ENCODE peak calls at places on chromosome 20, in eight cellular contexts. One of them, this sample, is unnamed.

GRCh38 chr20:23362392-23363256 is 642 bp downstream of the GZF1 start:
- DNase-seq in hepatocyte: peak
- DNase-seq in cardiac muscle cell: peak
- DNase-seq in AG09319: no peak
- DNase-seq in dorsolateral prefrontal cortex: no peak
- DNase-seq in left lung: peak
- DNase-seq in neural crest cell: no peak
- DNase-seq in AG10803: peak
- DNase-seq in this sample: no peak

GRCh38 chr20:55478739-55479450 is 526.4 kb downstream of the CBLN4 start:
- DNase-seq in neural crest cell: no peak
- DNase-seq in hepatocyte: peak
- DNase-seq in dorsolateral prefrontal cortex: no peak
- DNase-seq in cardiac muscle cell: no peak
- DNase-seq in left lung: no peak
- DNase-seq in AG09319: no peak
- DNase-seq in AG10803: no peak
- DNase-seq in this sample: no peak

GRCh38 chr20:51534764-51535386 is 7.6 kb downstream of the NFATC2 start:
- DNase-seq in AG09319: no peak
- DNase-seq in cardiac muscle cell: no peak
- DNase-seq in hepatocyte: no peak
- DNase-seq in dorsolateral prefrontal cortex: no peak
- DNase-seq in AG10803: no peak
- DNase-seq in neural crest cell: no peak
- DNase-seq in left lung: no peak
- DNase-seq in this sample: no peak

GRCh38 chr20:57389695-57390603 is 1.2 kb upstream of the RBM38 start:
- DNase-seq in left lung: peak
- DNase-seq in cardiac muscle cell: no peak
- DNase-seq in hepatocyte: no peak
- DNase-seq in AG10803: no peak
- DNase-seq in dorsolateral prefrontal cortex: no peak
- DNase-seq in AG09319: no peak
- DNase-seq in neural crest cell: no peak
- DNase-seq in this sample: no peak

GRCh38 chr20:60206259-60206658 is 248.0 kb downstream of the CDH26 start:
- DNase-seq in neural crest cell: peak
- DNase-seq in AG09319: no peak
- DNase-seq in AG10803: peak
- DNase-seq in hepatocyte: peak
- DNase-seq in dorsolateral prefrontal cortex: no peak
- DNase-seq in cardiac muscle cell: peak
- DNase-seq in left lung: no peak
- DNase-seq in this sample: peak

GRCh38 chr20:44618318-44618731 is 33.2 kb downstream of the ADA start:
- DNase-seq in AG10803: no peak
- DNase-seq in cardiac muscle cell: no peak
- DNase-seq in AG09319: no peak
- DNase-seq in hepatocyte: no peak
- DNase-seq in dorsolateral prefrontal cortex: no peak
- DNase-seq in left lung: no peak
- DNase-seq in neural crest cell: no peak
- DNase-seq in this sample: peak

GRCh38 chr20:21104466-21104761 is 1.7 kb downstream of the LINC00237 start:
- DNase-seq in neural crest cell: no peak
- DNase-seq in cardiac muscle cell: no peak
- DNase-seq in left lung: no peak
- DNase-seq in AG09319: no peak
- DNase-seq in dorsolateral prefrontal cortex: no peak
- DNase-seq in AG10803: no peak
- DNase-seq in hepatocyte: no peak
- DNase-seq in this sample: no peak

GRCh38 chr20:22583773-22584629 is at the start of gene FOXA2:
- DNase-seq in hepatocyte: peak
- DNase-seq in AG10803: no peak
- DNase-seq in neural crest cell: no peak
- DNase-seq in cardiac muscle cell: no peak
- DNase-seq in AG09319: no peak
- DNase-seq in dorsolateral prefrontal cortex: no peak
- DNase-seq in left lung: peak
- DNase-seq in this sample: peak

GRCh38 chr20:24634855-24635254 is 165.4 kb downstream of the SYNDIG1 start:
- DNase-seq in dorsolateral prefrontal cortex: peak
- DNase-seq in left lung: no peak
- DNase-seq in AG09319: peak
- DNase-seq in neural crest cell: no peak
- DNase-seq in hepatocyte: peak
- DNase-seq in AG10803: peak
- DNase-seq in cardiac muscle cell: peak
- DNase-seq in this sample: no peak

GRCh38 chr20:57659131-57659788 is 39.0 kb upstream of the ZBP1 start:
- DNase-seq in AG09319: no peak
- DNase-seq in neural crest cell: no peak
- DNase-seq in hepatocyte: no peak
- DNase-seq in cardiac muscle cell: no peak
- DNase-seq in AG10803: no peak
- DNase-seq in left lung: peak
- DNase-seq in dorsolateral prefrontal cortex: peak
- DNase-seq in this sample: peak

GRCh38 chr20:13017883-13018535 is 9.2 kb downstream of the SPTLC3 start:
- DNase-seq in AG09319: no peak
- DNase-seq in hepatocyte: no peak
- DNase-seq in neural crest cell: no peak
- DNase-seq in AG10803: no peak
- DNase-seq in left lung: no peak
- DNase-seq in dorsolateral prefrontal cortex: no peak
- DNase-seq in cardiac muscle cell: no peak
- DNase-seq in this sample: no peak

GRCh38 chr20:47535994-47536393 is 34.3 kb downstream of the NCOA3 start:
- DNase-seq in neural crest cell: no peak
- DNase-seq in dorsolateral prefrontal cortex: no peak
- DNase-seq in left lung: no peak
- DNase-seq in AG10803: no peak
- DNase-seq in AG09319: no peak
- DNase-seq in hepatocyte: no peak
- DNase-seq in cardiac muscle cell: no peak
- DNase-seq in this sample: no peak

GRCh38 chr20:23302386-23302785 is 48.2 kb upstream of the NXT1 start:
- DNase-seq in cardiac muscle cell: no peak
- DNase-seq in AG09319: no peak
- DNase-seq in neural crest cell: no peak
- DNase-seq in hepatocyte: no peak
- DNase-seq in AG10803: no peak
- DNase-seq in dorsolateral prefrontal cortex: no peak
- DNase-seq in left lung: no peak
- DNase-seq in this sample: no peak

GRCh38 chr20:58597021-58597940 is 53.8 kb upstream of the STX16 start:
- DNase-seq in neural crest cell: no peak
- DNase-seq in AG09319: no peak
- DNase-seq in hepatocyte: peak
- DNase-seq in AG10803: peak
- DNase-seq in cardiac muscle cell: no peak
- DNase-seq in left lung: no peak
- DNase-seq in dorsolateral prefrontal cortex: no peak
- DNase-seq in this sample: no peak

GRCh38 chr20:47392015-47392720 is 35.7 kb upstream of the ZMYND8 start:
- DNase-seq in cardiac muscle cell: peak
- DNase-seq in AG10803: peak
- DNase-seq in AG09319: peak
- DNase-seq in hepatocyte: no peak
- DNase-seq in neural crest cell: no peak
- DNase-seq in left lung: peak
- DNase-seq in dorsolateral prefrontal cortex: peak
- DNase-seq in this sample: peak

GRCh38 chr20:12570371-12570770 is 438.4 kb upstream of the SPTLC3 start:
- DNase-seq in dorsolateral prefrontal cortex: no peak
- DNase-seq in hepatocyte: peak
- DNase-seq in AG09319: no peak
- DNase-seq in left lung: no peak
- DNase-seq in cardiac muscle cell: peak
- DNase-seq in AG10803: no peak
- DNase-seq in neural crest cell: peak
- DNase-seq in this sample: peak

GRCh38 chr20:32626859-32627636 is 41.9 kb upstream of the NOL4L start:
- DNase-seq in left lung: no peak
- DNase-seq in cardiac muscle cell: no peak
- DNase-seq in hepatocyte: no peak
- DNase-seq in dorsolateral prefrontal cortex: peak
- DNase-seq in neural crest cell: no peak
- DNase-seq in AG10803: no peak
- DNase-seq in AG09319: no peak
- DNase-seq in this sample: peak

DNA sequence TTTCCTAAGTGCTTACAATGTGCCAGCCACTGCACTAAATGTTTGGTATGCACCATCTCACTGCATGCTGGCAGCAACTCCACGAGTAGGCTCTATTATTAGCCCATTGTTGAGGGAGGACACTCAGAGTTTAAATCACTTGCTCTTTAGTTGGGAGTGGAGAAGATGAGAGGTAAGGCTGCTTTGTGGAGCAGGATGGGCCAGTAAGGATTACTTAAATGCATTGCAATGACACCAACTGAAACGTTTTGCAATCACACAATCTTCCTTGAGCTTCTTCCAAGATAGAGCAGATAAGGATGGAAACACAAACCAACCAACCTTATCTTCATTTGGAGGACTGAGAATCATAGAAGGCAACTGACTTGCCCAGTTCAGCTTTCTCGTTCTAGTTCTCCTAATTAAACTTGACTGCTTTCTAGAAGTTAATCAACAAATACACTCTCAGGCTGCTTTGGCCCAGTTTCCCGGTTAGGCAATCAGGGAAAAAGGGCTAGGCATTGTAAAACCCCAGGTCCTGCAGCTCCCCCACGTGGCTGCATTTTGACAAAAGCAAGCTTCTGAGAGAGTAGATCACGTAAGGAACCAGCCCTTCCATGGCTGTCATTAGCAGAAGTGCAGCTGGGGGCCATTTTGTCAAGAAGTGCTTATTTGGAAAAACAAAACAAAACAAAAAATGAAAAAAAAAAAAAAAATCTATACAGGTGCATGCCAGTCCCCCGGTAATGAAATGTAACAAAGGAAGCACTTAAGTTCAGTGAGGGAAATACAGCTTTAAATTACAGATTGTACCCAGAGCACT is 130.6 kb downstream of the BCAS1 start:
- DNase-seq in hepatocyte: peak
- DNase-seq in AG10803: peak
- DNase-seq in left lung: peak
- DNase-seq in AG09319: peak
- DNase-seq in cardiac muscle cell: peak
- DNase-seq in dorsolateral prefrontal cortex: peak
- DNase-seq in neural crest cell: peak
- DNase-seq in this sample: peak
- TF ChIP-seq CTCF in hepatocyte: peak
- TF ChIP-seq CTCF in AG10803: peak
- TF ChIP-seq CTCF in left lung: peak
- TF ChIP-seq CTCF in AG09319: peak
- TF ChIP-seq CTCF in cardiac muscle cell: peak
- TF ChIP-seq CTCF in dorsolateral prefrontal cortex: peak
- TF ChIP-seq CTCF in neural crest cell: peak
- TF ChIP-seq CTCF in this sample: peak

GRCh38 chr20:62141397-62142251 is 1.6 kb downstream of the PSMA7 start:
- DNase-seq in left lung: no peak
- DNase-seq in AG10803: peak
- DNase-seq in AG09319: no peak
- DNase-seq in cardiac muscle cell: peak
- DNase-seq in dorsolateral prefrontal cortex: no peak
- DNase-seq in neural crest cell: no peak
- DNase-seq in hepatocyte: peak
- DNase-seq in this sample: peak
- TF ChIP-seq CTCF in left lung: no peak
- TF ChIP-seq CTCF in AG10803: peak
- TF ChIP-seq CTCF in AG09319: peak
- TF ChIP-seq CTCF in cardiac muscle cell: peak
- TF ChIP-seq CTCF in dorsolateral prefrontal cortex: no peak
- TF ChIP-seq CTCF in neural crest cell: peak
- TF ChIP-seq CTCF in hepatocyte: peak
- TF ChIP-seq CTCF in this sample: peak

DNA sequence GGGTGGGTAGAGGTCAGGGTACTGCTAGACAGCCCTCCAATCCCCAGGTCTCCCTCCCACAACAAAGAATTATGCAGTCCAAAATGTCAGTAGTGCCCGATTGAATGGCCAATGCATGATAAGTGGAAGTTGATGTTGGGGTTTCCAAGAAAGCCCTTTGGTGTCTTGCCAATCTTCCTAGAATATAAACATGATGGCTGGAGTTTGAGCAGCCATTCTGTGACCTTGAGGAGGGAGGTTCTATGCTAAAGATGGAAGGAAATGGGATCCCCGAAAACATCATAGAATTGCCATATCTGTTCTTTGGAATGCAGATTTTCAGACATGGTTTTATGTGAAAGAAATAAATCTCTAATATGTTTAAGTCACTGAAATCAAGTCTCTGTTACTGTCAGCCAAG is 32.9 kb upstream of the PTPN1 start:
- DNase-seq in left lung: no peak
- DNase-seq in cardiac muscle cell: no peak
- DNase-seq in AG09319: no peak
- DNase-seq in hepatocyte: no peak
- DNase-seq in dorsolateral prefrontal cortex: no peak
- DNase-seq in neural crest cell: no peak
- DNase-seq in AG10803: no peak
- DNase-seq in this sample: no peak
- TF ChIP-seq CTCF in left lung: no peak
- TF ChIP-seq CTCF in cardiac muscle cell: no peak
- TF ChIP-seq CTCF in AG09319: no peak
- TF ChIP-seq CTCF in hepatocyte: no peak
- TF ChIP-seq CTCF in dorsolateral prefrontal cortex: no peak
- TF ChIP-seq CTCF in neural crest cell: no peak
- TF ChIP-seq CTCF in AG10803: no peak
- TF ChIP-seq CTCF in this sample: no peak

GRCh38 chr20:52828199-52828598 is 144.0 kb upstream of the TSHZ2 start:
- DNase-seq in AG10803: peak
- DNase-seq in neural crest cell: no peak
- DNase-seq in dorsolateral prefrontal cortex: no peak
- DNase-seq in left lung: no peak
- DNase-seq in hepatocyte: no peak
- DNase-seq in cardiac muscle cell: no peak
- DNase-seq in AG09319: no peak
- DNase-seq in this sample: no peak

GRCh38 chr20:52826722-52827121 is 145.4 kb upstream of the TSHZ2 start:
- DNase-seq in AG10803: no peak
- DNase-seq in AG09319: no peak
- DNase-seq in neural crest cell: no peak
- DNase-seq in cardiac muscle cell: no peak
- DNase-seq in hepatocyte: no peak
- DNase-seq in dorsolateral prefrontal cortex: no peak
- DNase-seq in left lung: no peak
- DNase-seq in this sample: no peak

GRCh38 chr20:52824494-52825216 is 147.5 kb upstream of the TSHZ2 start:
- DNase-seq in hepatocyte: no peak
- DNase-seq in left lung: no peak
- DNase-seq in AG10803: no peak
- DNase-seq in dorsolateral prefrontal cortex: no peak
- DNase-seq in cardiac muscle cell: no peak
- DNase-seq in neural crest cell: no peak
- DNase-seq in AG09319: no peak
- DNase-seq in this sample: no peak

GRCh38 chr20:52829111-52829510 is 143.0 kb upstream of the TSHZ2 start:
- DNase-seq in hepatocyte: no peak
- DNase-seq in neural crest cell: no peak
- DNase-seq in dorsolateral prefrontal cortex: no peak
- DNase-seq in AG09319: no peak
- DNase-seq in AG10803: no peak
- DNase-seq in left lung: no peak
- DNase-seq in cardiac muscle cell: no peak
- DNase-seq in this sample: no peak

GRCh38 chr20:52826321-52826720 is 145.8 kb upstream of the TSHZ2 start:
- DNase-seq in left lung: no peak
- DNase-seq in cardiac muscle cell: no peak
- DNase-seq in AG09319: no peak
- DNase-seq in neural crest cell: no peak
- DNase-seq in hepatocyte: no peak
- DNase-seq in dorsolateral prefrontal cortex: no peak
- DNase-seq in AG10803: no peak
- DNase-seq in this sample: no peak
- TF ChIP-seq CTCF in left lung: no peak
- TF ChIP-seq CTCF in cardiac muscle cell: no peak
- TF ChIP-seq CTCF in AG09319: no peak
- TF ChIP-seq CTCF in neural crest cell: no peak
- TF ChIP-seq CTCF in hepatocyte: no peak
- TF ChIP-seq CTCF in dorsolateral prefrontal cortex: no peak
- TF ChIP-seq CTCF in AG10803: no peak
- TF ChIP-seq CTCF in this sample: no peak

This sample was measured in Calu3.